ENCODE peak calls at places on chromosomes 5 and 9, in nine cellular contexts. O is hepatocyte, P is A673, I is A549, D is small intestine, J is dorsolateral prefrontal cortex, G is PC-3, K is adrenal gland, Q is epithelial cell of prostate. S is an unnamed sample.

GRCh38 chr9:92770005-92770995 is 5.7 kb upstream of the BICD2 start:
- DNase-seq in O (peak), P (peak), I (no peak), D (peak), J (no peak), G (no peak), K (no peak), Q (peak), S (no peak)

GRCh38 chr9:93262537-93263310 is 78.8 kb downstream of the WNK2 start:
- DNase-seq in O (peak), P (no peak), I (no peak), D (peak), J (no peak), G (no peak), K (peak), Q (no peak), S (no peak)

GRCh38 chr5:156526081-156527017 is 199.4 kb downstream of the SGCD start:
- DNase-seq in O (peak), P (no peak), I (no peak), D (no peak), J (no peak), G (no peak), K (no peak), Q (no peak), S (no peak)

GRCh38 chr9:130205912-130206311 is 33.7 kb downstream of the NCS1 start:
- DNase-seq in O (no peak), P (no peak), I (no peak), D (no peak), J (no peak), G (no peak), K (no peak), Q (no peak), S (no peak)

GRCh38 chr5:10719965-10720364 is 41.1 kb downstream of the DAP start:
- DNase-seq in O (no peak), P (no peak), I (no peak), D (peak), J (no peak), G (peak), K (no peak), Q (peak), S (no peak)

GRCh38 chr5:53446908-53447307 is 33.5 kb upstream of the FST start:
- DNase-seq in O (no peak), P (no peak), I (no peak), D (no peak), J (no peak), G (no peak), K (no peak), Q (no peak), S (no peak)

GRCh38 chr9:130143974-130144373 is 28.2 kb upstream of the NCS1 start:
- DNase-seq in O (no peak), P (no peak), I (no peak), D (no peak), J (no peak), G (no peak), K (peak), Q (no peak), S (no peak)

GRCh38 chr9:130156672-130157071 is 15.5 kb upstream of the NCS1 start:
- DNase-seq in O (no peak), P (no peak), I (no peak), D (no peak), J (no peak), G (no peak), K (peak), Q (no peak), S (no peak)

GRCh38 chr5:106097308-106097707 is 1573.4 kb downstream of the EFNA5 start:
- DNase-seq in O (no peak), P (no peak), I (no peak), D (no peak), J (no peak), G (peak), K (no peak), Q (no peak), S (no peak)

GRCh38 chr5:72507360-72508238 is at the start of gene ZNF366:
- DNase-seq in O (peak), P (no peak), I (no peak), D (no peak), J (no peak), G (no peak), K (no peak), Q (no peak), S (no peak)

GRCh38 chr5:72503888-72504491 is 3.2 kb downstream of the ZNF366 start:
- DNase-seq in O (no peak), P (no peak), I (peak), D (peak), J (no peak), G (peak), K (no peak), Q (no peak), S (no peak)

GRCh38 chr5:72506150-72506549 is 1.1 kb downstream of the ZNF366 start:
- DNase-seq in O (no peak), P (no peak), I (no peak), D (no peak), J (no peak), G (no peak), K (no peak), Q (no peak), S (no peak)

GRCh38 chr5:72505026-72505425 is 2.2 kb downstream of the ZNF366 start:
- DNase-seq in O (no peak), P (no peak), I (no peak), D (no peak), J (no peak), G (no peak), K (no peak), Q (no peak), S (no peak)

GRCh38 chr5:72505539-72505938 is 1.7 kb downstream of the ZNF366 start:
- DNase-seq in O (no peak), P (no peak), I (no peak), D (no peak), J (no peak), G (no peak), K (no peak), Q (no peak), S (no peak)
- H3K27ac ChIP-seq in O (no peak), P (no peak), I (no peak), D (no peak), J (peak), G (no peak), K (peak), Q (no peak), S (no peak)

GRCh38 chr9:121399883-121400607 is 30.0 kb upstream of the STOM start:
- DNase-seq in O (peak), P (peak), I (peak), D (peak), J (no peak), G (peak), K (no peak), Q (peak), S (no peak)

GRCh38 chr9:121398374-121398773 is 28.3 kb upstream of the STOM start:
- DNase-seq in O (no peak), P (no peak), I (no peak), D (no peak), J (no peak), G (peak), K (no peak), Q (peak), S (no peak)

GRCh38 chr9:121395558-121395957 is 25.5 kb upstream of the STOM start:
- DNase-seq in O (no peak), P (no peak), I (no peak), D (no peak), J (no peak), G (peak), K (no peak), Q (no peak), S (no peak)

GRCh38 chr9:121394292-121394691 is 24.2 kb upstream of the STOM start:
- DNase-seq in O (no peak), P (no peak), I (no peak), D (no peak), J (no peak), G (no peak), K (no peak), Q (no peak), S (no peak)

GRCh38 chr9:121399126-121399882 is 29.3 kb upstream of the STOM start:
- DNase-seq in O (no peak), P (no peak), I (no peak), D (no peak), J (no peak), G (no peak), K (no peak), Q (no peak), S (no peak)
- H3K27ac ChIP-seq in O (peak), P (no peak), I (peak), D (no peak), J (no peak), G (no peak), K (no peak), Q (peak), S (no peak)

GRCh38 chr5:125411163-125412050 is 665.0 kb upstream of the ZNF608 start:
- DNase-seq in O (peak), P (peak), I (no peak), D (peak), J (no peak), G (no peak), K (peak), Q (no peak), S (no peak)
- H3K27ac ChIP-seq in O (peak), P (peak), I (peak), D (no peak), J (peak), G (peak), K (peak), Q (peak), S (no peak)

DNA sequence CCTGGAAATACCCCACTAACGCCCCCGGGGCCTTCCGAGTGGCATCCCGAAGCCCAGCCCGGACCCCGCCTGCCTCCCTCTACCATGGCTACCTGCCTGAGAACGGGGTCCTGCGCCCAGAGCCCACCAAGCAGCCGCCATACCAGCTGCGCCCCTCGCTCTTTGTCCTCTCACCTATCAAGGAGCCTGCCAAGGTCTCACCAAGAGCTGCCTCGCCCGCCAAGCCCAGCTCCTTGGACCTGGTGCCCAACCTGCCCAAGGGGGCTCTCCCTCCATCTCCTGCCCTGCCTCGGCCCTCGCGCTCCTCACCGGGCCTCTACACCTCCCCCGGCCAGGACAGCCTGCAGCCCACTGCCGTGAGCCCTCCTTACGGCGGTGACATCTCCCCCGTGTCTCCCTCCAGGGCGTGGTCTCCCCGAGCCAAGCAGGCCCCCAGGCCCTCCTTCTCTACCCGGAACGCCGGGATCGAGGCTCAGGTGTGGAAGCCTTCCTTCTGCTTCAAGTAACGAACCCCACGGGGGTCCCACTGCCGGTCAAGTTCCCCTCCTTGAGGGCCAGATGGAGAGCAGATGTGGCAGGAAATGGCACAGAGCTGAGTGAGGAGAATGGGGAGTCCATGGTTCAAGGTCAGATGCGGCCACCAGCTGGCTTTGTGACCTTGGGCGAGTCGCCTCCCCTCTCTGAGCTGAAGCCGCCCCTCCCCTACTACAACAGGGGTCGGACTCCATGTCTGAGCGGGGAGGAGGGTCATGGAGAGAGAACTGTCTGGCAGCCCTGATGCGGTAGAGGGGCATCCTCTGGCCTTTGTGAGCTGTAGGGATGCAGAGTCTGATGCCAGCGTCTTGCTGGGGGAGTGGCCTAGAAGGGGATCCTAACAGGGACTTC is 9.6 kb downstream of the SYNPO start:
- DNase-seq in O (no peak), P (no peak), I (no peak), D (no peak), J (no peak), G (no peak), K (no peak), Q (no peak), S (no peak)
- H3K27ac ChIP-seq in O (no peak), P (no peak), I (no peak), D (no peak), J (peak), G (no peak), K (peak), Q (no peak), S (no peak)

GRCh38 chr5:178564386-178564785 is 25.8 kb downstream of the COL23A1 start:
- DNase-seq in O (no peak), P (no peak), I (no peak), D (no peak), J (no peak), G (no peak), K (no peak), Q (no peak), S (no peak)
- H3K27ac ChIP-seq in O (peak), P (no peak), I (no peak), D (no peak), J (no peak), G (no peak), K (no peak), Q (no peak), S (no peak)

S was measured in effector memory CD4-positive, alpha-beta T cell.